ENCODE peak calls at places on chromosome 14, in eight cellular contexts. One of them, this sample, is unnamed.

GRCh38 chr14:100898935-100899840 is 4.3 kb downstream of the RTL1 start:
- DNase-seq in IMR-90: no peak
- DNase-seq in GM12865: no peak
- DNase-seq in dorsolateral prefrontal cortex: no peak
- DNase-seq in cardiac muscle cell: no peak
- DNase-seq in colonic mucosa: peak
- DNase-seq in left lung: peak
- DNase-seq in WTC11: peak
- DNase-seq in this sample: no peak

GRCh38 chr14:37034410-37035285 is 137.8 kb downstream of the SLC25A21 start:
- DNase-seq in IMR-90: peak
- DNase-seq in GM12865: peak
- DNase-seq in dorsolateral prefrontal cortex: no peak
- DNase-seq in cardiac muscle cell: no peak
- DNase-seq in colonic mucosa: no peak
- DNase-seq in left lung: no peak
- DNase-seq in WTC11: no peak
- DNase-seq in this sample: no peak

GRCh38 chr14:68571073-68571703 is 221.7 kb downstream of the ZFP36L1 start:
- DNase-seq in IMR-90: no peak
- DNase-seq in GM12865: no peak
- DNase-seq in dorsolateral prefrontal cortex: no peak
- DNase-seq in cardiac muscle cell: no peak
- DNase-seq in colonic mucosa: no peak
- DNase-seq in left lung: no peak
- DNase-seq in WTC11: no peak
- DNase-seq in this sample: no peak

GRCh38 chr14:65783101-65783500 is 370.6 kb downstream of the FUT8 start:
- DNase-seq in IMR-90: no peak
- DNase-seq in GM12865: no peak
- DNase-seq in dorsolateral prefrontal cortex: no peak
- DNase-seq in cardiac muscle cell: no peak
- DNase-seq in colonic mucosa: no peak
- DNase-seq in left lung: no peak
- DNase-seq in WTC11: no peak
- DNase-seq in this sample: no peak

GRCh38 chr14:77097006-77097688 is 911 bp upstream of the CIPC start:
- DNase-seq in IMR-90: peak
- DNase-seq in GM12865: no peak
- DNase-seq in dorsolateral prefrontal cortex: no peak
- DNase-seq in cardiac muscle cell: no peak
- DNase-seq in colonic mucosa: no peak
- DNase-seq in left lung: no peak
- DNase-seq in WTC11: no peak
- DNase-seq in this sample: no peak

GRCh38 chr14:25132734-25133422 is 82.9 kb upstream of the STXBP6 start:
- DNase-seq in IMR-90: peak
- DNase-seq in GM12865: peak
- DNase-seq in dorsolateral prefrontal cortex: peak
- DNase-seq in cardiac muscle cell: peak
- DNase-seq in colonic mucosa: peak
- DNase-seq in left lung: peak
- DNase-seq in WTC11: peak
- DNase-seq in this sample: peak

GRCh38 chr14:79332504-79333197 is 878.7 kb downstream of the DIO2 start:
- DNase-seq in IMR-90: peak
- DNase-seq in GM12865: no peak
- DNase-seq in dorsolateral prefrontal cortex: no peak
- DNase-seq in cardiac muscle cell: no peak
- DNase-seq in colonic mucosa: no peak
- DNase-seq in left lung: no peak
- DNase-seq in WTC11: peak
- DNase-seq in this sample: no peak

GRCh38 chr14:75941030-75941429 is 40.8 kb downstream of the TGFB3 start:
- DNase-seq in IMR-90: peak
- DNase-seq in GM12865: no peak
- DNase-seq in dorsolateral prefrontal cortex: no peak
- DNase-seq in cardiac muscle cell: no peak
- DNase-seq in colonic mucosa: no peak
- DNase-seq in left lung: no peak
- DNase-seq in WTC11: no peak
- DNase-seq in this sample: no peak

GRCh38 chr14:69081271-69081670 is 71.6 kb downstream of the DCAF5 start:
- DNase-seq in IMR-90: no peak
- DNase-seq in GM12865: no peak
- DNase-seq in dorsolateral prefrontal cortex: no peak
- DNase-seq in cardiac muscle cell: no peak
- DNase-seq in colonic mucosa: no peak
- DNase-seq in left lung: no peak
- DNase-seq in WTC11: no peak
- DNase-seq in this sample: no peak

GRCh38 chr14:103207038-103207403 is 83.8 kb downstream of the TNFAIP2 start:
- DNase-seq in IMR-90: no peak
- DNase-seq in GM12865: no peak
- DNase-seq in dorsolateral prefrontal cortex: no peak
- DNase-seq in cardiac muscle cell: peak
- DNase-seq in colonic mucosa: peak
- DNase-seq in left lung: no peak
- DNase-seq in WTC11: peak
- DNase-seq in this sample: no peak

GRCh38 chr14:59454131-59454530 is 11.0 kb downstream of the GPR135 start:
- DNase-seq in IMR-90: peak
- DNase-seq in GM12865: no peak
- DNase-seq in dorsolateral prefrontal cortex: no peak
- DNase-seq in cardiac muscle cell: no peak
- DNase-seq in colonic mucosa: no peak
- DNase-seq in left lung: no peak
- DNase-seq in WTC11: no peak
- DNase-seq in this sample: no peak

GRCh38 chr14:23284654-23285529 is 1.0 kb downstream of the HOMEZ start:
- DNase-seq in IMR-90: peak
- DNase-seq in GM12865: peak
- DNase-seq in dorsolateral prefrontal cortex: no peak
- DNase-seq in cardiac muscle cell: no peak
- DNase-seq in colonic mucosa: peak
- DNase-seq in left lung: no peak
- DNase-seq in WTC11: no peak
- DNase-seq in this sample: no peak

GRCh38 chr14:71783101-71783500 is 149.1 kb upstream of the RGS6 start:
- DNase-seq in IMR-90: no peak
- DNase-seq in GM12865: no peak
- DNase-seq in dorsolateral prefrontal cortex: no peak
- DNase-seq in cardiac muscle cell: no peak
- DNase-seq in colonic mucosa: no peak
- DNase-seq in left lung: no peak
- DNase-seq in WTC11: no peak
- DNase-seq in this sample: no peak
- TF ChIP-seq CTCF in IMR-90: no peak
- TF ChIP-seq CTCF in GM12865: no peak
- TF ChIP-seq CTCF in dorsolateral prefrontal cortex: no peak
- TF ChIP-seq CTCF in cardiac muscle cell: no peak
- TF ChIP-seq CTCF in colonic mucosa: no peak
- TF ChIP-seq CTCF in left lung: no peak
- TF ChIP-seq CTCF in WTC11: no peak
- TF ChIP-seq CTCF in this sample: no peak

DNA sequence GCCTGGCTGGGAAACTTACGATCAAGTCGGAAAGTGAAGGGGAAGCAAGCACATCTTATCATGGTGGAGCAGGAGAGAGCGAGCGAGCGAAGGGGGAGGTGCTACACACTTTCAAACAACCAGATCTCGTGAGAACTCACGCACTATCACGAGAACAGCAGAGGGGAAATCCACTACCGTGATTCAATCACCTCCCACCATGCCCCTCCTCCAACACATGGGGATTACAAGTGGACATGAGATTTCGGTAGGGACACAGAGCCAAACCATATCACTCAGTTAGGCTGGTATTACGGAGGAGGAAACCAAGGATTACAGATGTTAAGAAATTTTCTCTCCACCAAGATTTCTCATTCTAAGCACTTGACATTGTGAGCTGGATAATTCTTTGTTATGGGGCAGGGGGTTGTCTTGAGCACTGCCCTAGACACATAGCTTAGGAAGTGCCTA is 262.0 kb upstream of the G2E3 start:
- DNase-seq in IMR-90: no peak
- DNase-seq in GM12865: peak
- DNase-seq in dorsolateral prefrontal cortex: no peak
- DNase-seq in cardiac muscle cell: no peak
- DNase-seq in colonic mucosa: no peak
- DNase-seq in left lung: no peak
- DNase-seq in WTC11: no peak
- DNase-seq in this sample: no peak
- TF ChIP-seq CTCF in IMR-90: no peak
- TF ChIP-seq CTCF in GM12865: no peak
- TF ChIP-seq CTCF in dorsolateral prefrontal cortex: no peak
- TF ChIP-seq CTCF in cardiac muscle cell: no peak
- TF ChIP-seq CTCF in colonic mucosa: no peak
- TF ChIP-seq CTCF in left lung: no peak
- TF ChIP-seq CTCF in WTC11: no peak
- TF ChIP-seq CTCF in this sample: no peak

GRCh38 chr14:104371917-104372316 is 207.6 kb upstream of the C14orf180 start:
- DNase-seq in IMR-90: no peak
- DNase-seq in GM12865: no peak
- DNase-seq in dorsolateral prefrontal cortex: no peak
- DNase-seq in cardiac muscle cell: no peak
- DNase-seq in colonic mucosa: no peak
- DNase-seq in left lung: peak
- DNase-seq in WTC11: no peak
- DNase-seq in this sample: no peak

GRCh38 chr14:104369208-104369607 is 210.4 kb upstream of the C14orf180 start:
- DNase-seq in IMR-90: no peak
- DNase-seq in GM12865: no peak
- DNase-seq in dorsolateral prefrontal cortex: no peak
- DNase-seq in cardiac muscle cell: no peak
- DNase-seq in colonic mucosa: no peak
- DNase-seq in left lung: peak
- DNase-seq in WTC11: no peak
- DNase-seq in this sample: no peak

GRCh38 chr14:104371031-104371430 is 208.5 kb upstream of the C14orf180 start:
- DNase-seq in IMR-90: no peak
- DNase-seq in GM12865: no peak
- DNase-seq in dorsolateral prefrontal cortex: no peak
- DNase-seq in cardiac muscle cell: no peak
- DNase-seq in colonic mucosa: no peak
- DNase-seq in left lung: peak
- DNase-seq in WTC11: no peak
- DNase-seq in this sample: no peak

GRCh38 chr14:104368751-104369100 is 210.8 kb upstream of the C14orf180 start:
- DNase-seq in IMR-90: no peak
- DNase-seq in GM12865: no peak
- DNase-seq in dorsolateral prefrontal cortex: no peak
- DNase-seq in cardiac muscle cell: no peak
- DNase-seq in colonic mucosa: no peak
- DNase-seq in left lung: peak
- DNase-seq in WTC11: no peak
- DNase-seq in this sample: no peak

DNA sequence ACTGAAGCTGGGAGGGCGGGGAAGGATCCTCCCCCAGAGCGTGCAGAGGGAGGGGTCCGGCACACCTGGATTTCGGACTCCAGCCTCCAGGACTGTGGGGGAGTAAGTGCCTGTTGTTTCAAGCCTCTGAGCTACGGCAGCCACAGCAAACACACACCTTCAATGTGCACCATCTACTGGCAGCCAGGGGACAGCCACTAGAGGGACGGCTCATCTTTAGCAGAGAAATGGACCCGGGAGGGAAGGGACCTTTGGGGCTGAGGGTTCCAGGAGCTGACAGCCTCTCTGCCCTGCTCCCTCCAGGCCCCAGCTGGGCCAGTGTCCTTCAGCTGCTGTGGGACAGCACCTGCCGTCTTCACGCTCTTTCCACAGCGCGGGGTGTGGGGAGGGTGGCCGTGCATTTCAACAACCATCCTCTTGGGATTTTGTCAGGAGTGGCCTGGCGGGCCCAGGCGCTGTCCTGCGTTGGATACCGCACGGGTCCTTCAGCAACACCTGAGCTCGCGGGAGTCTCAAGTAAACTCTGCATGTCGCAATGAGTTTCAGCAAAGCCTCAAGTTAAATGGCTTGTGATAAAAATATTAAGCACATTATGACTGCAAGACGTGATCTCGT is 209.2 kb upstream of the C14orf180 start:
- DNase-seq in IMR-90: no peak
- DNase-seq in GM12865: no peak
- DNase-seq in dorsolateral prefrontal cortex: no peak
- DNase-seq in cardiac muscle cell: peak
- DNase-seq in colonic mucosa: peak
- DNase-seq in left lung: peak
- DNase-seq in WTC11: peak
- DNase-seq in this sample: no peak
- TF ChIP-seq CTCF in IMR-90: no peak
- TF ChIP-seq CTCF in GM12865: peak
- TF ChIP-seq CTCF in dorsolateral prefrontal cortex: peak
- TF ChIP-seq CTCF in cardiac muscle cell: no peak
- TF ChIP-seq CTCF in colonic mucosa: peak
- TF ChIP-seq CTCF in left lung: peak
- TF ChIP-seq CTCF in WTC11: no peak
- TF ChIP-seq CTCF in this sample: no peak

GRCh38 chr14:21988413-21988812 is 314.8 kb upstream of the OR4E1 start:
- DNase-seq in IMR-90: no peak
- DNase-seq in GM12865: no peak
- DNase-seq in dorsolateral prefrontal cortex: no peak
- DNase-seq in cardiac muscle cell: no peak
- DNase-seq in colonic mucosa: no peak
- DNase-seq in left lung: no peak
- DNase-seq in WTC11: no peak
- DNase-seq in this sample: no peak

GRCh38 chr14:21985081-21985480 is 311.5 kb upstream of the OR4E1 start:
- DNase-seq in IMR-90: no peak
- DNase-seq in GM12865: no peak
- DNase-seq in dorsolateral prefrontal cortex: no peak
- DNase-seq in cardiac muscle cell: peak
- DNase-seq in colonic mucosa: no peak
- DNase-seq in left lung: no peak
- DNase-seq in WTC11: no peak
- DNase-seq in this sample: no peak

GRCh38 chr14:21990116-21990515 is 316.5 kb upstream of the OR4E1 start:
- DNase-seq in IMR-90: no peak
- DNase-seq in GM12865: no peak
- DNase-seq in dorsolateral prefrontal cortex: no peak
- DNase-seq in cardiac muscle cell: peak
- DNase-seq in colonic mucosa: no peak
- DNase-seq in left lung: no peak
- DNase-seq in WTC11: no peak
- DNase-seq in this sample: no peak

GRCh38 chr14:21989090-21989489 is 315.5 kb upstream of the OR4E1 start:
- DNase-seq in IMR-90: no peak
- DNase-seq in GM12865: no peak
- DNase-seq in dorsolateral prefrontal cortex: no peak
- DNase-seq in cardiac muscle cell: no peak
- DNase-seq in colonic mucosa: no peak
- DNase-seq in left lung: no peak
- DNase-seq in WTC11: no peak
- DNase-seq in this sample: no peak

DNA sequence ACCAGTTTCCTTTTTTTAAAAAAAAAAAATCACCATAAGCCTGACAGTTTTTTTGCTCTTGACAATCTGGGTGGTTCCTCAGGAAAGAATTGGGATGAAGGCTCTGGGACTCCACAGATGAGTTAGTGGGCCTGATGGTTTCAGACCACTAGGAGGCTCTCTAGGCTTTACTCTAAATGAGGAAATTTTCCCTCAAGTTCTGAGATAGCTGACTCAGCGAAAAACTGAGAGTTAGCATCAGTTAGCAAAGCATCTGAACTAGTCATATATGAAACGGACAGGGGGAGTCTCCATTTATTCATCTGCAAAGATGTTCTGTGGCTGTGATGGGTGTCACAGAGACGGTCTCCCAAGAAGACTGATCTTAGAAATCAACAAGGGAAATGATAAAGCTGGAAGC is 314.3 kb upstream of the OR4E1 start:
- DNase-seq in IMR-90: peak
- DNase-seq in GM12865: peak
- DNase-seq in dorsolateral prefrontal cortex: no peak
- DNase-seq in cardiac muscle cell: peak
- DNase-seq in colonic mucosa: no peak
- DNase-seq in left lung: no peak
- DNase-seq in WTC11: peak
- DNase-seq in this sample: no peak
- TF ChIP-seq CTCF in IMR-90: peak
- TF ChIP-seq CTCF in GM12865: peak
- TF ChIP-seq CTCF in dorsolateral prefrontal cortex: peak
- TF ChIP-seq CTCF in cardiac muscle cell: peak
- TF ChIP-seq CTCF in colonic mucosa: no peak
- TF ChIP-seq CTCF in left lung: peak
- TF ChIP-seq CTCF in WTC11: peak
- TF ChIP-seq CTCF in this sample: peak

This sample was measured in natural killer cell.